ENCODE peak calls at places on chromosomes 2 and 18, in six cellular contexts. U, Z, C, D, P and T are unnamed samples.

GRCh38 chr18:21593540-21594257 is 6.8 kb downstream of the ESCO1 start:
- DNase-seq in U (no peak), Z (no peak), C (no peak), D (no peak), P (no peak), T (no peak)

GRCh38 chr18:13437034-13437433 is 218.5 kb downstream of the LDLRAD4 start:
- DNase-seq in U (no peak), Z (no peak), C (no peak), D (no peak), P (no peak), T (no peak)

GRCh38 chr2:70094171-70094977 is 7.1 kb downstream of the PCBP1 start:
- DNase-seq in U (no peak), Z (no peak), C (no peak), D (no peak), P (no peak), T (no peak)

GRCh38 chr2:100967716-100968115 is 34.4 kb upstream of the RPL31 start:
- DNase-seq in U (no peak), Z (no peak), C (no peak), D (no peak), P (no peak), T (no peak)

GRCh38 chr18:2891526-2892431 is 45.0 kb downstream of the EMILIN2 start:
- DNase-seq in U (no peak), Z (no peak), C (no peak), D (no peak), P (no peak), T (no peak)

GRCh38 chr2:238936162-238937052 is 88.5 kb downstream of the TWIST2 start:
- DNase-seq in U (no peak), Z (no peak), C (no peak), D (peak), P (no peak), T (no peak)

GRCh38 chr2:69645026-69645425 is 1.5 kb upstream of the AAK1 start:
- DNase-seq in U (no peak), Z (no peak), C (no peak), D (no peak), P (no peak), T (no peak)

GRCh38 chr2:126749537-126749936 is 93.6 kb downstream of the GYPC start:
- DNase-seq in U (no peak), Z (no peak), C (no peak), D (no peak), P (no peak), T (no peak)

GRCh38 chr2:205032093-205032551 is 486.8 kb downstream of the PARD3B start:
- DNase-seq in U (no peak), Z (no peak), C (no peak), D (no peak), P (no peak), T (no peak)

GRCh38 chr2:134657650-134658250 is 61.0 kb downstream of the TMEM163 start:
- DNase-seq in U (no peak), Z (no peak), C (no peak), D (no peak), P (no peak), T (no peak)

GRCh38 chr18:77197073-77197472 is 52.6 kb upstream of the GALR1 start:
- DNase-seq in U (no peak), Z (no peak), C (no peak), D (no peak), P (no peak), T (no peak)
- TF ChIP-seq CTCF in U (no peak), Z (no peak), C (no peak), D (no peak), P (peak), T (peak)

GRCh38 chr18:56238576-56238975 is 399.8 kb downstream of the TXNL1 start:
- DNase-seq in U (no peak), Z (no peak), C (no peak), D (no peak), P (no peak), T (no peak)
- TF ChIP-seq CTCF in U (no peak), Z (no peak), C (no peak), D (no peak), P (peak), T (no peak)

GRCh38 chr18:5944448-5944847 is 49.1 kb upstream of the TMEM200C start:
- DNase-seq in U (no peak), Z (no peak), C (no peak), D (no peak), P (no peak), T (no peak)
- TF ChIP-seq CTCF in U (no peak), Z (no peak), C (no peak), D (no peak), P (no peak), T (no peak)

DNA sequence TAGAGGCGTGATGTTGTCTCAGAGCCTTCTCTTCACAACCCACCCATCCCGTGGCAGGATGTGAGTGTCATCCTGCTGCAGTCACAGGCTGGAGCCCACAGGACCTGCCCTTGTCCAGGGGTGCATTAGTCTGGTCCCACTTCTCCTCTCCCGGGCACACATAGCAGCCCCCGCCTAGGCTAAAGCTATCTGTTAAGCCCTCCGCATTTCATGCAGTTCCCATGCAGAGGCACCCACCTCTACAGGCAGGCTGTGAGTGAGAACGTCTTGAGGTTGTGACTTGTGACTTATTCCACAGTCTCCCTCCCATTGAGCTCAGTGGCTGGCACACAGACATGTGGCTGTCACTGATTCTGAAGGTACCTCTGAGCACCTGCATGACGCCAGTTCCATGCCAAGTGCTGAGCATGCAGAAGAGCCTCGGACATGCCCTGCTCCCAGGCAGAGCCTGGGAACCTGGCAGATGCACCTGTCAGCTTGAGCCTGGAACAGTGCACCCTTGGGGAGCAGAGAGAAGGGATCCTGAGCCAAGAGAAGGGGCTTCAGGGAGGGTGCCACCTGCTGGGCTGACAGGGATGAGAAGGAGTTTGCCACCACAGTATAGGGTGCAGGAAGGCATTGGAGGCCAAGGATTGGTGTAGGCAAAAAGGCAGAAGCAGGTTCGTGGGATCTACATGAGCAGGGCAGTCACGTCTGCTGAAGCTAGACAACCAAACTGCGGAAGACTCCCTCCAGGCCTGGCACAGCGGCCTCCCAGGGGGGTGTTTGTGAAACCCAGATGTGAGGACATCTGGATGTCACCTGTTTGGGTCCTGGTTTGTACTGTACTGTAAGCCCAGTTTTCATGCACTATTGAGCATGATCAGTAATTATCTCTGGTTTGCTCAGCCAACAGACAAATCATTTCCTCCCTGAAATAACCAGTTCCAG is 213.6 kb downstream of the GLI2 start:
- DNase-seq in U (no peak), Z (no peak), C (no peak), D (no peak), P (no peak), T (no peak)
- TF ChIP-seq CTCF in U (no peak), Z (no peak), C (no peak), D (no peak), P (peak), T (peak)

GRCh38 chr2:201665420-201666158 is 22.3 kb upstream of the TMEM237 start:
- DNase-seq in U (no peak), Z (no peak), C (no peak), D (no peak), P (peak), T (no peak)
- TF ChIP-seq CTCF in U (no peak), Z (no peak), C (peak), D (no peak), P (no peak), T (no peak)

GRCh38 chr2:172478353-172478752 is 51.0 kb downstream of the ITGA6 start:
- DNase-seq in U (no peak), Z (no peak), C (no peak), D (no peak), P (no peak), T (no peak)
- TF ChIP-seq CTCF in U (no peak), Z (no peak), C (no peak), D (no peak), P (no peak), T (no peak)

GRCh38 chr2:191724015-191724414 is 46.1 kb downstream of the NABP1 start:
- DNase-seq in U (no peak), Z (no peak), C (no peak), D (no peak), P (no peak), T (no peak)

GRCh38 chr2:191728710-191729597 is 51.0 kb downstream of the NABP1 start:
- DNase-seq in U (no peak), Z (no peak), C (peak), D (no peak), P (peak), T (no peak)
- TF ChIP-seq CTCF in U (no peak), Z (no peak), C (no peak), D (no peak), P (peak), T (no peak)

GRCh38 chr2:178819147-178819875 is 12.1 kb upstream of the TTN start:
- DNase-seq in U (no peak), Z (no peak), C (no peak), D (no peak), P (no peak), T (no peak)

GRCh38 chr2:178825183-178825582 is 18.0 kb upstream of the TTN start:
- DNase-seq in U (no peak), Z (no peak), C (no peak), D (no peak), P (peak), T (no peak)

GRCh38 chr2:178824181-178824580 is 17.0 kb upstream of the TTN start:
- DNase-seq in U (no peak), Z (no peak), C (no peak), D (no peak), P (no peak), T (no peak)

DNA sequence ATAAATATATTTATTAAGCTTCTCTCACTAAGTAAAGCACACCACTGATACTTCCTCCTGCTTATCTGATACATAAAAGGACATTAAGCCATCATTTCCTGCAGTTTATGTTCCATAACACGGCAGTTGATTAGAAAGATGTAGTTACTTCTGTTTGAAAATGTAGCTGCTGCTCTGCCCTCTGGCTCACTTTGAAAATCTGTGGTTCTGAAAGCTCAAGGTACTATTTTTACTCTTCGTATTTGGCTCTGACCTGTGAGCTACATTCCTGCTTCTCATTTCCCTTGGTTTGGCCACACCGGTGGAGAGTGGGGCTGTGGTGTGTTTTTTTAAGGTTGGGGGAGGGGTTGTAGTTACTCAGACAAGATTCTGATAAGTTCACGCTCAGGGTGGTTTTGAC is 12.8 kb upstream of the TTN start:
- DNase-seq in U (no peak), Z (no peak), C (no peak), D (no peak), P (peak), T (no peak)
- TF ChIP-seq CTCF in U (no peak), Z (no peak), C (no peak), D (no peak), P (no peak), T (no peak)

DNA sequence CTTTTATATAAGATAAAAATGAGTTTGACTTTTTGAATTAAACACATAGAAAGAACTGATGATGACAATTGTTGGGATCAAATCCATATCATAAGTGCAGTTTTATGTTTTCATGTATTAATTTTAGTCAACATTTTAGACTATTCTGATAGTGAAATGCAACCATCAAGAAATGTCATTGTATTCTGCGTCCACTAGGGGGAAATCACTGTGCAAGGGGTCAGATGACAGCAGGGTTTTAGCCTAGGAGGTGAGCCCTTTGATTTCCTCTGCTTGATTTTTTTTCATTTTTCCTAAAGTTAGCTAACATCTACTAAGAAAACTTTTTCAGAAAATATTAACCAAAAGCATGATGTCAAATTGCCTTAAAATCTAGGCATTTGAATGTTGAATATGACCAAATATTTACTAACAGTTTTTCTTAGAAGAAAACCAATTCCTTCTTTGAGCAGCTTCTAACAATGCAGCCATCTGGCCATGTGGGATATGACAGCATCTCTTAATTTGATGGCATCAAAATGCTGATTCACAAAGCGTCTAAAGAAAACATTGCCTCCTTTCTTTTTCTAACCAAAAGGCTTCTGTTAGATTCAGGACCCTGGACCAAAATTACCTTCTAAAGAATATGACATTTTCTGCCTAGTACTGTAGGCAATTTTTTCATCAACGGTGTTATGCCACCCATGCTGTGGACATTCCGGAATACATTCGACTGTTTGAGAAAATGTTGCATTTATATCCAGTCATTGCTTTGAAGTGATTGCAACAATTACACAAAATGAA is 141.5 kb downstream of the SPHKAP start:
- DNase-seq in U (peak), Z (peak), C (peak), D (no peak), P (peak), T (no peak)
- TF ChIP-seq CTCF in U (peak), Z (peak), C (peak), D (peak), P (peak), T (peak)

DNA sequence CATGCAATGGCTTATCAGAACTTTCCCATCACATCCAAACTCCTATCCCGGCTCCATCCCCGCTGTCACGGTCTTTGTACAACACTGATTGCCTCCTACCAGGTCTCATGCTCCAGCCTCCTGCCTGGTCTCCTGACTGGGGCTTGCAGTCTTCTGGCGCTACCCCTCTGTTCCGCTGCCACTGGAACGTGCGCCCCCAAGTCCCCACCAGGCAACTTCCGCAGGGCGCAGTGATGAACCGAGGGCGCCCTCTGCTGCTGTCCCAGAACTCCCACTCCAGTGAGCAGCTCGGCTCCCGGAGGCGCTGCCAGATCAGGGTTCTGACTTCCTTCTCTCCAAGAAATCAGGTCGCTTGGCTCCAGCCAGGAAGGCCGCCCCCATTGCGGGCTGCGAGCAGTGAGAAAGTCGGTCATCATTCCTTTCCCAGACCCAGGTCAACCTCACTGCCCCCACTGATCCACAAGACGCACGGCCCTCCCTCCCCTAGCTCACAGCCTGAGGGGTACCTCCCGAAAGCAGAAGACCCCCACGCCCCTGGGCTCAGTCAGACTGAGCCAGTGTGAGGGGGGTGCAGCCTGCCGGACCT is 43.9 kb upstream of the RAB11FIP5 start:
- DNase-seq in U (peak), Z (peak), C (no peak), D (no peak), P (peak), T (peak)
- TF ChIP-seq CTCF in U (peak), Z (no peak), C (peak), D (peak), P (peak), T (peak)